ENCODE peak calls at places on chromosomes 11 and 22, in seven cellular contexts. B is neuronal stem cell, A is GM06990, M is amniotic stem cell, K is breast epithelium, E is C1 segment of cervical spinal cord, S is GM12891. F is an unnamed sample.

GRCh38 chr11:65425105-65425970 is 2.7 kb downstream of the NEAT1 start:
- DNase-seq in M (no peak), B (no peak), A (peak; percentile 37), K (peak; percentile 51), S (no peak), E (peak; percentile 27), F (no peak)

GRCh38 chr11:99884750-99885149 is 802.3 kb upstream of the ARHGAP42 start:
- DNase-seq in K (no peak), S (no peak), E (no peak), M (no peak), A (no peak), B (no peak), F (no peak)

GRCh38 chr11:44978961-44979331 is 28.3 kb upstream of the TP53I11 start:
- DNase-seq in M (no peak), B (no peak), A (no peak), S (no peak), K (peak; percentile 84), E (no peak), F (no peak)

GRCh38 chr22:43300891-43301676 is 42.1 kb downstream of the SCUBE1 start:
- DNase-seq in M (no peak), E (no peak), K (no peak), A (no peak), S (no peak), B (no peak), F (no peak)

GRCh38 chr22:24926849-24927579 is 19.5 kb downstream of the LHFPL7 start:
- DNase-seq in A (no peak), K (no peak), S (no peak), B (no peak), M (no peak), E (no peak), F (no peak)

GRCh38 chr11:20203836-20204235 is 43.6 kb upstream of the DBX1 start:
- DNase-seq in M (no peak), S (no peak), K (no peak), A (no peak), B (no peak), E (no peak), F (no peak)

GRCh38 chr22:19904174-19904856 is 37.3 kb upstream of the COMT start:
- DNase-seq in E (no peak), M (no peak), K (no peak), B (no peak), A (no peak), S (no peak), F (no peak)

GRCh38 chr11:28447226-28447625 is 339.0 kb downstream of the METTL15 start:
- DNase-seq in E (no peak), M (no peak), S (no peak), A (no peak), K (no peak), B (no peak), F (no peak)

GRCh38 chr11:121439337-121439736 is 12.8 kb upstream of the SORL1 start:
- DNase-seq in A (no peak), E (no peak), B (no peak), K (no peak), M (no peak), S (no peak), F (no peak)

GRCh38 chr22:24133187-24133965 is 47.9 kb upstream of the SUSD2 start:
- DNase-seq in M (no peak), E (no peak), A (no peak), B (no peak), K (no peak), S (no peak), F (no peak)

GRCh38 chr11:8813658-8814057 is 97.3 kb upstream of the AKIP1 start:
- DNase-seq in K (no peak), S (peak; percentile 70), B (peak; percentile 79), M (peak; percentile 55), A (peak; percentile 40), E (peak; percentile 55), F (peak; percentile 45)

GRCh38 chr11:82756765-82757650 is 23.3 kb upstream of the FAM181B start:
- DNase-seq in K (no peak), B (peak; percentile 17), E (peak; percentile 63), M (no peak), S (no peak), A (no peak), F (no peak)

GRCh38 chr11:67179892-67180490 is 60.9 kb downstream of the KDM2A start:
- DNase-seq in K (no peak), S (no peak), A (no peak), E (no peak), B (no peak), M (no peak), F (no peak)